ENCODE peak calls at places on chromosomes 13 and 19, in seven cellular contexts. One of them, this sample, is unnamed.
A peak's percentile ranks its signal among the peaks of the same experiment; 100 is the strongest.

GRCh38 chr13:75263741-75264407 is 218.1 kb downstream of the TBC1D4 start:
- DNase-seq in AG10803: peak; percentile 61
- DNase-seq in anterior cingulate cortex: no peak
- DNase-seq in OCI-M1: no peak
- DNase-seq in GM12865: no peak
- DNase-seq in EH: peak; percentile 52
- DNase-seq in activated CD8-positive, alpha-beta T cell treated with anti-CD3 and anti-CD28 coated beads for 36 hours: no peak
- DNase-seq in this sample: no peak

GRCh38 chr19:46265217-46265828 is 31.5 kb upstream of the HIF3A start:
- DNase-seq in EH: peak; percentile 84
- DNase-seq in AG10803: peak; percentile 80
- DNase-seq in activated CD8-positive, alpha-beta T cell treated with anti-CD3 and anti-CD28 coated beads for 36 hours: peak; percentile 84
- DNase-seq in GM12865: peak; percentile 83
- DNase-seq in OCI-M1: peak; percentile 88
- DNase-seq in anterior cingulate cortex: peak; percentile 35
- DNase-seq in this sample: peak; percentile 58

GRCh38 chr13:51588406-51588949 is 4.2 kb downstream of the WDFY2 start:
- DNase-seq in EH: no peak
- DNase-seq in GM12865: no peak
- DNase-seq in OCI-M1: peak; percentile 38
- DNase-seq in activated CD8-positive, alpha-beta T cell treated with anti-CD3 and anti-CD28 coated beads for 36 hours: no peak
- DNase-seq in AG10803: no peak
- DNase-seq in anterior cingulate cortex: no peak
- DNase-seq in this sample: no peak

GRCh38 chr19:44757735-44758505 is 9.4 kb downstream of the BCL3 start:
- DNase-seq in anterior cingulate cortex: peak; percentile 41
- DNase-seq in OCI-M1: no peak
- DNase-seq in EH: peak; percentile 65
- DNase-seq in GM12865: no peak
- DNase-seq in AG10803: peak; percentile 53
- DNase-seq in activated CD8-positive, alpha-beta T cell treated with anti-CD3 and anti-CD28 coated beads for 36 hours: no peak
- DNase-seq in this sample: peak; percentile 64

GRCh38 chr19:1467512-1468273 is 11.3 kb downstream of the C19orf25 start:
- DNase-seq in EH: no peak
- DNase-seq in anterior cingulate cortex: no peak
- DNase-seq in AG10803: no peak
- DNase-seq in GM12865: no peak
- DNase-seq in OCI-M1: no peak
- DNase-seq in activated CD8-positive, alpha-beta T cell treated with anti-CD3 and anti-CD28 coated beads for 36 hours: no peak
- DNase-seq in this sample: no peak

GRCh38 chr19:46299004-46299509 is 2.2 kb downstream of the HIF3A start:
- DNase-seq in activated CD8-positive, alpha-beta T cell treated with anti-CD3 and anti-CD28 coated beads for 36 hours: no peak
- DNase-seq in EH: peak; percentile 84
- DNase-seq in OCI-M1: peak; percentile 82
- DNase-seq in AG10803: peak; percentile 57
- DNase-seq in anterior cingulate cortex: peak; percentile 92
- DNase-seq in GM12865: no peak
- DNase-seq in this sample: peak; percentile 54

GRCh38 chr19:36136975-36137686 is 2.7 kb upstream of the CAPNS1 start:
- DNase-seq in GM12865: no peak
- DNase-seq in AG10803: peak; percentile 80
- DNase-seq in activated CD8-positive, alpha-beta T cell treated with anti-CD3 and anti-CD28 coated beads for 36 hours: no peak
- DNase-seq in OCI-M1: no peak
- DNase-seq in EH: peak; percentile 80
- DNase-seq in anterior cingulate cortex: no peak
- DNase-seq in this sample: no peak

GRCh38 chr19:8610041-8610927 is at the start of gene ADAMTS10:
- DNase-seq in EH: peak; percentile 21
- DNase-seq in activated CD8-positive, alpha-beta T cell treated with anti-CD3 and anti-CD28 coated beads for 36 hours: peak; percentile 54
- DNase-seq in GM12865: no peak
- DNase-seq in anterior cingulate cortex: no peak
- DNase-seq in OCI-M1: peak; percentile 71
- DNase-seq in AG10803: peak; percentile 47
- DNase-seq in this sample: peak; percentile 16

GRCh38 chr19:32287811-32288227 is 57.6 kb upstream of the ZNF507 start:
- DNase-seq in GM12865: peak; percentile 25
- DNase-seq in OCI-M1: peak; percentile 68
- DNase-seq in EH: peak; percentile 67
- DNase-seq in anterior cingulate cortex: no peak
- DNase-seq in activated CD8-positive, alpha-beta T cell treated with anti-CD3 and anti-CD28 coated beads for 36 hours: peak; percentile 53
- DNase-seq in AG10803: peak; percentile 80
- DNase-seq in this sample: peak; percentile 52

GRCh38 chr19:7460562-7460966 is 28.3 kb downstream of the PEX11G start:
- DNase-seq in AG10803: no peak
- DNase-seq in EH: peak; percentile 85
- DNase-seq in anterior cingulate cortex: no peak
- DNase-seq in activated CD8-positive, alpha-beta T cell treated with anti-CD3 and anti-CD28 coated beads for 36 hours: no peak
- DNase-seq in GM12865: no peak
- DNase-seq in OCI-M1: no peak
- DNase-seq in this sample: no peak

GRCh38 chr13:48311223-48311622 is 7.7 kb downstream of the RB1 start:
- DNase-seq in AG10803: no peak
- DNase-seq in activated CD8-positive, alpha-beta T cell treated with anti-CD3 and anti-CD28 coated beads for 36 hours: no peak
- DNase-seq in OCI-M1: no peak
- DNase-seq in GM12865: no peak
- DNase-seq in EH: no peak
- DNase-seq in anterior cingulate cortex: no peak
- DNase-seq in this sample: no peak

GRCh38 chr13:94784066-94784465 is 71.7 kb upstream of the SOX21 start:
- DNase-seq in AG10803: peak; percentile 16
- DNase-seq in activated CD8-positive, alpha-beta T cell treated with anti-CD3 and anti-CD28 coated beads for 36 hours: no peak
- DNase-seq in OCI-M1: no peak
- DNase-seq in EH: peak; percentile 9
- DNase-seq in anterior cingulate cortex: no peak
- DNase-seq in GM12865: no peak
- DNase-seq in this sample: no peak

GRCh38 chr13:49643003-49643651 is 14.8 kb downstream of the ARL11 start:
- DNase-seq in anterior cingulate cortex: no peak
- DNase-seq in GM12865: peak; percentile 16
- DNase-seq in AG10803: no peak
- DNase-seq in OCI-M1: peak; percentile 89
- DNase-seq in EH: no peak
- DNase-seq in activated CD8-positive, alpha-beta T cell treated with anti-CD3 and anti-CD28 coated beads for 36 hours: no peak
- DNase-seq in this sample: no peak